ENCODE peak calls at places on chromosomes 11 and 22, in six cellular contexts. J is HCT116, E is HepG2, Z is IMR-90, L is H1, V is K562. M is an unnamed sample.

GRCh38 chr11:41201156-41201555 is 258.3 kb downstream of the LRRC4C start:
- DNase-seq in J (no peak), V (peak), Z (peak), E (peak), L (peak), M (no peak)

GRCh38 chr11:7906481-7906880 is 24.6 kb downstream of the OR10A6 start:
- DNase-seq in E (no peak), J (no peak), Z (no peak), V (no peak), L (no peak), M (no peak)

GRCh38 chr22:20776624-20777405 is 2.9 kb downstream of the SERPIND1 start:
- DNase-seq in E (peak), V (no peak), J (no peak), L (no peak), Z (no peak), M (no peak)

GRCh38 chr22:36350751-36351594 is 36.8 kb downstream of the MYH9 start:
- DNase-seq in V (no peak), J (no peak), Z (peak), L (no peak), E (peak), M (no peak)

GRCh38 chr11:113796663-113797259 is 17.2 kb downstream of the CLDN25 start:
- DNase-seq in V (peak), J (peak), L (no peak), Z (peak), E (peak), M (no peak)

GRCh38 chr11:95922099-95922498 is 1.8 kb downstream of the MTMR2 start:
- DNase-seq in V (no peak), E (no peak), J (no peak), Z (no peak), L (no peak), M (no peak)

GRCh38 chr22:48703265-48703941 is 1124.3 kb downstream of the BRD1 start:
- DNase-seq in L (no peak), Z (no peak), V (no peak), E (no peak), J (no peak), M (no peak)

GRCh38 chr22:31439805-31440204 is 40.4 kb downstream of the DRG1 start:
- DNase-seq in J (no peak), V (no peak), E (no peak), L (no peak), Z (no peak), M (no peak)

GRCh38 chr11:4695442-4695841 is 2.2 kb downstream of the OR51E2 start:
- DNase-seq in V (no peak), E (no peak), Z (peak), L (no peak), J (no peak), M (no peak)

GRCh38 chr11:28966951-28967350 is 858.8 kb downstream of the METTL15 start:
- DNase-seq in E (no peak), L (no peak), J (no peak), Z (peak), V (no peak), M (no peak)

GRCh38 chr11:68663482-68664010 is 20.8 kb upstream of the GAL start:
- DNase-seq in L (no peak), E (no peak), V (no peak), Z (no peak), J (no peak), M (no peak)

GRCh38 chr11:48244804-48245203 is at the start of gene OR4X2:
- DNase-seq in Z (no peak), V (no peak), L (no peak), J (no peak), E (no peak), M (no peak)

GRCh38 chr11:119175493-119176077 is 7.1 kb downstream of the NLRX1 start:
- DNase-seq in Z (peak), L (no peak), V (peak), J (no peak), E (no peak), M (no peak)

GRCh38 chr11:16841984-16842383 is 103.5 kb downstream of the C11orf58 start:
- DNase-seq in L (no peak), E (no peak), Z (no peak), J (no peak), V (no peak), M (no peak)

GRCh38 chr11:78350101-78350645 is 67.4 kb downstream of the GAB2 start:
- DNase-seq in L (no peak), Z (peak), V (peak), J (no peak), E (no peak), M (peak)

GRCh38 chr11:111063711-111064110 is 181.8 kb upstream of the POU2AF2 start:
- DNase-seq in J (no peak), E (no peak), V (no peak), L (no peak), Z (peak), M (no peak)

GRCh38 chr11:72331761-72332160 is 87.8 kb upstream of the PHOX2A start:
- DNase-seq in V (no peak), J (no peak), Z (no peak), L (no peak), E (no peak), M (no peak)
- TF ChIP-seq CEBPB in V (no peak), J (no peak), Z (no peak), L (no peak), E (no peak), M (no peak)

DNA sequence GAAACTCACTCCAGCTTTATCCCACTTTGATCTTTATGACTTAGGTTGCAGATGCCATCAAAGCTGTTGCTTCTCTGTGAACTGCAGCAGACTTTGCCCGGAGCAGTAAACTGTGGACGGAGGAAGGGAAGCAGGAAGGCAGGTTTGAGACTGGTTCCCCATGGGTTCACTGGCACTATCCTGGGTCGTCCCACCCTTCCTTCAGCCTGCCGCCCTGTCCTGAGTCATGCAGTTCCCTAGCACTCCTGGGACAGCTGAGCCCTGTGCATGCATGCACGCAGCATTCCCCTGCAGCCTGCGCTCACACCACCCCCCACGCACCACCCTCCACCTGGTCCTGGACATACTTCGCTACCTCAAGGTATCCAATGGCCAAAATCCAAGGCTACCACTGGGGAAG is 23.5 kb upstream of the P2RY2 start:
- DNase-seq in Z (no peak), E (no peak), J (no peak), V (no peak), L (no peak), M (no peak)
- H3K9ac ChIP-seq in Z (no peak), E (no peak), J (no peak), V (no peak), L (no peak), M (no peak)

GRCh38 chr22:45891996-45892621 is 84.9 kb downstream of the WNT7B start:
- DNase-seq in L (no peak), Z (no peak), E (no peak), V (no peak), J (no peak), M (no peak)
- TF ChIP-seq CEBPB in L (no peak), Z (no peak), E (no peak), V (no peak), J (no peak), M (no peak)

DNA sequence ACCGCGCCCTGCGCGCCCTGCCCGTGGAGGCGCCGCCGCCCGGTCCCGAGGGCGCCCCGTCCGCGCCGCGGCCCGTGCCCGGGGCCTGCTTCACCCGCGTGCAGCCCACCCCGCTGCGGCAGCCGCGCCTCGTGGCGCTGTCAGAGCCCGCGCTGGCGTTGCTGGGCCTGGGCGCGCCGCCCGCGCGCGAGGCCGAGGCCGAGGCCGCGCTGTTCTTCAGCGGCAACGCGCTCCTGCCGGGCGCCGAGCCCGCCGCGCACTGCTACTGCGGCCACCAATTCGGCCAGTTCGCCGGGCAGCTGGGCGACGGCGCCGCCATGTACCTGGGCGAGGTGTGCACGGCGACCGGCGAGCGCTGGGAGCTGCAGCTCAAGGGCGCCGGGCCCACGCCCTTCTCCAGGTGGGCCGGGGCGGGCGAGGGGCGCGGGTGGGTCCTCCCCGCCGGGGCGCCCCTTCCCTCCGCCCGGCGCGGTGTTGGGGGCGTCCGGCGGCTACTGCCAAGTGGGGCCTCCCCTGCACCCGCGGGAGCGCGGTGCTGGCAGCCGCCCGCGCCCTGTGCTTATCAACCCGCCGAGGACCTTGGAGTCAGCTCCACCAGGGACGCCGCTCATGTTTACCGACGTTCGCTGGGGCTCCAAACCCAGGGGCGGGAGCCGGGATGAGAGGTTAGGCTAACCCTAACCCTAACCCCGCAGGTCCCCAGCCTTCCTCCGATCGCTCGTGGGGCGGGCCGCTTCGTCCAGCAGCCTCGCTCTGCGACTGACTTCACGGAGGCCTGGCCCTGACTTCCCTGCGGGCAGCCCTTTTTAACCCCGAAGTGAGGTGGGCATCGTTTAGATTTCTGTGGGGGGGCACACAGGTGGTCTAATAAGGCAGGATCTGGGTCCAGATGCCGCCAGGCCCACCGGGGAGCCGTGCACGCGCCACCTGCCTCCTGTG is 649 bp downstream of the SELENOO start:
- DNase-seq in J (no peak), Z (no peak), V (peak), L (no peak), E (peak), M (no peak)
- H3K9ac ChIP-seq in J (peak), Z (peak), V (peak), L (peak), E (peak), M (peak)

DNA sequence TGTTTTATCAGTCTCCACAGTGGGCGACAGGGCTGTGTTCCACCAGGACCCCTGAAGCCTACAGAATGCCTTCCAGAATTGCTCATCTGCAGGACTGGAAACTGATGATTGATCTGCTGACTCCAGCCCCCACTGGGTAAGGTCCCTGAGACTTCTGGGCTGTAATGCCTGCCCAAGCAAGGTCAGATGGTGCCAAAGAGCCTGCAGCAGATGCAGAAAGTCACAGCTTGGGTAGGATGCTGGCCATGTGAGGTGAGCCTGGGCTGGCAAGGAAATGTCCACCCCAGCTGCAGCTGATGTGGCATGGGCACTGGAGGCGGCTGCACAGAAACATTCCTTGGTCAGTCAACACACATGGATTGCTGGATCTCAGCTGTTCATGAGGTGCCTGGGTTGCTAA is 30.9 kb downstream of the LRRC32 start:
- DNase-seq in Z (no peak), L (no peak), J (no peak), V (no peak), E (no peak), M (no peak)
- TF ChIP-seq CEBPB in Z (no peak), L (no peak), J (no peak), V (no peak), E (no peak), M (no peak)

M was measured in GM12878.